ENCODE peak calls at places on chromosomes 6 and 20, in five cellular contexts. P, Z, U, M and O are unnamed samples.

GRCh38 chr6:135146160-135146920 is 34.8 kb upstream of the MYB start:
- DNase-seq in P (peak; percentile 44), Z (no peak), U (no peak), M (no peak), O (no peak)

GRCh38 chr6:87791485-87791884 is 89.5 kb upstream of the AKIRIN2 start:
- DNase-seq in P (no peak), Z (no peak), U (no peak), M (no peak), O (no peak)

GRCh38 chr20:41738584-41739193 is 120.5 kb upstream of the CHD6 start:
- DNase-seq in P (peak; percentile 17), Z (no peak), U (peak; percentile 41), M (peak; percentile 66), O (peak; percentile 26)

GRCh38 chr20:35604444-35604750 is 11.2 kb upstream of the SPAG4 start:
- DNase-seq in P (no peak), Z (no peak), U (peak; percentile 56), M (no peak), O (no peak)

GRCh38 chr20:3408251-3408637 is 775 bp upstream of the DNAAF9 start:
- DNase-seq in P (no peak), Z (no peak), U (no peak), M (no peak), O (no peak)

GRCh38 chr6:158370805-158371204 is 58.5 kb downstream of the TULP4 start:
- DNase-seq in P (no peak), Z (no peak), U (no peak), M (no peak), O (no peak)

GRCh38 chr6:105678516-105678915 is 275.6 kb upstream of the PREP start:
- DNase-seq in P (no peak), Z (no peak), U (no peak), M (no peak), O (no peak)

GRCh38 chr6:108581237-108581931 is 20.7 kb downstream of the FOXO3 start:
- DNase-seq in P (peak; percentile 88), Z (peak; percentile 79), U (peak; percentile 43), M (peak; percentile 53), O (peak; percentile 68)

GRCh38 chr6:45827952-45828530 is 187.6 kb downstream of the CLIC5 start:
- DNase-seq in P (no peak), Z (no peak), U (no peak), M (no peak), O (no peak)

GRCh38 chr6:7389162-7389450 is 436 bp downstream of the CAGE1 start:
- DNase-seq in P (no peak), Z (no peak), U (no peak), M (no peak), O (no peak)

GRCh38 chr6:18536693-18537092 is 149.5 kb downstream of the RNF144B start:
- DNase-seq in P (no peak), Z (no peak), U (no peak), M (peak; percentile 59), O (no peak)

GRCh38 chr6:168088161-168089106 is 9.4 kb upstream of the FRMD1 start:
- DNase-seq in P (no peak), Z (peak; percentile 51), U (peak; percentile 74), M (no peak), O (no peak)

GRCh38 chr20:17688965-17689364 is 6.9 kb upstream of the RRBP1 start:
- DNase-seq in P (no peak), Z (no peak), U (no peak), M (no peak), O (no peak)

GRCh38 chr6:96837138-96837971 is at the start of gene GPR63:
- DNase-seq in P (peak; percentile 92), Z (peak; percentile 56), U (peak; percentile 85), M (peak; percentile 62), O (peak; percentile 81)

GRCh38 chr20:48282591-48283228 is 497.4 kb upstream of the SULF2 start:
- DNase-seq in P (peak; percentile 13), Z (no peak), U (no peak), M (no peak), O (peak; percentile 15)

GRCh38 chr20:1169224-1169623 is 15.6 kb downstream of the TMEM74B start:
- DNase-seq in P (no peak), Z (no peak), U (no peak), M (no peak), O (no peak)

GRCh38 chr6:92864966-92865555 is 554.3 kb downstream of the EPHA7 start:
- DNase-seq in P (no peak), Z (no peak), U (no peak), M (no peak), O (no peak)

GRCh38 chr6:40181367-40181766 is 247.1 kb upstream of the MOCS1 start:
- DNase-seq in P (no peak), Z (no peak), U (no peak), M (no peak), O (no peak)

GRCh38 chr6:83365931-83366330 is 64.9 kb downstream of the ME1 start:
- DNase-seq in P (no peak), Z (no peak), U (no peak), M (no peak), O (no peak)